ENCODE peak calls at places on chromosomes 16 and 17, in four cellular contexts. J is K562, K is HepG2, F is GM12878. H is an unnamed sample.

GRCh38 chr17:60641810-60642220 is 35.8 kb upstream of the BCAS3 start:
- DNase-seq in J (peak; percentile 71), F (no peak), K (peak; percentile 87), H (peak; percentile 75)

GRCh38 chr17:43377056-43377810 is 21.6 kb upstream of the ARL4D start:
- DNase-seq in F (no peak), J (no peak), K (no peak), H (no peak)

GRCh38 chr17:36599546-36600250 is 1.7 kb upstream of the MRM1 start:
- DNase-seq in J (no peak), F (no peak), K (no peak), H (no peak)

GRCh38 chr17:43714338-43715149 is 44.0 kb downstream of the SOST start:
- DNase-seq in K (no peak), F (no peak), J (no peak), H (no peak)

GRCh38 chr17:56966277-56966676 is 5.4 kb upstream of the COIL start:
- DNase-seq in K (no peak), F (no peak), J (no peak), H (no peak)

GRCh38 chr16:35795361-35796029 is 2336.1 kb downstream of the TP53TG3F start:
- DNase-seq in F (no peak), J (no peak), K (no peak), H (peak; percentile 63)

GRCh38 chr17:45823598-45823997 is 21.1 kb upstream of the SPPL2C start:
- DNase-seq in J (no peak), F (no peak), K (no peak), H (no peak)

GRCh38 chr17:62819511-62820221 is 11.6 kb upstream of the MARCHF10 start:
- DNase-seq in F (no peak), K (peak; percentile 78), J (no peak), H (peak; percentile 56)

GRCh38 chr17:20306924-20307323 is 160.4 kb downstream of the LGALS9B start:
- DNase-seq in F (no peak), K (no peak), J (no peak), H (no peak)

GRCh38 chr16:85335584-85336492 is 223.6 kb upstream of the CIBAR2 start:
- DNase-seq in K (no peak), F (no peak), J (no peak), H (no peak)

GRCh38 chr16:13337482-13337881 is 436.1 kb downstream of the SHISA9 start:
- DNase-seq in K (no peak), F (no peak), J (no peak), H (no peak)

GRCh38 chr17:3695129-3695722 is 729 bp downstream of the P2RX5 start:
- DNase-seq in F (no peak), K (no peak), J (no peak), H (peak; percentile 71)

GRCh38 chr16:67301080-67301757 is 21.9 kb downstream of the PLEKHG4 start:
- DNase-seq in K (no peak), F (no peak), J (no peak), H (no peak)

GRCh38 chr17:32276217-32276616 is 10.6 kb downstream of the RHBDL3 start:
- DNase-seq in J (no peak), F (no peak), K (no peak), H (no peak)

GRCh38 chr16:2964416-2965223 is 545 bp downstream of the KREMEN2 start:
- DNase-seq in F (no peak), J (peak; percentile 88), K (peak; percentile 74), H (peak; percentile 95)

GRCh38 chr17:45361451-45361850 is 44.6 kb upstream of the MAP3K14 start:
- DNase-seq in K (no peak), F (no peak), J (no peak), H (no peak)

GRCh38 chr17:77140878-77141767 is at the start of gene SEC14L1:
- DNase-seq in J (peak; percentile 77), F (no peak), K (peak; percentile 68), H (peak; percentile 89)

GRCh38 chr16:51500306-51500705 is 349.2 kb upstream of the SALL1 start:
- DNase-seq in F (no peak), K (no peak), J (no peak), H (no peak)

GRCh38 chr17:40848583-40849235 is 18.3 kb downstream of the KRT12 start:
- DNase-seq in K (no peak), F (no peak), J (no peak), H (no peak)

GRCh38 chr16:31134091-31134571 is 1.4 kb downstream of the PRSS8 start:
- DNase-seq in J (peak; percentile 11), F (no peak), K (no peak), H (no peak)

GRCh38 chr16:275041-275621 is 613 bp downstream of the RGS11 start:
- DNase-seq in J (no peak), F (no peak), K (no peak), H (peak; percentile 74)

GRCh38 chr17:75959046-75959838 is 18.4 kb upstream of the FBF1 start:
- DNase-seq in F (no peak), J (no peak), K (peak; percentile 58), H (no peak)
- TF ChIP-seq GABPA in F (no peak), J (no peak), K (no peak), H (no peak)

GRCh38 chr17:81071761-81072741 is 37.1 kb downstream of the BAIAP2 start:
- DNase-seq in J (no peak), F (no peak), K (no peak), H (no peak)
- TF ChIP-seq SMC3 in J (no peak), F (no peak), K (no peak), H (no peak)

GRCh38 chr17:16007439-16007838 is 7.8 kb downstream of the TTC19 start:
- DNase-seq in F (no peak), K (no peak), J (no peak), H (no peak)
- TF ChIP-seq EP300 in F (no peak), K (no peak), J (no peak), H (no peak)

DNA sequence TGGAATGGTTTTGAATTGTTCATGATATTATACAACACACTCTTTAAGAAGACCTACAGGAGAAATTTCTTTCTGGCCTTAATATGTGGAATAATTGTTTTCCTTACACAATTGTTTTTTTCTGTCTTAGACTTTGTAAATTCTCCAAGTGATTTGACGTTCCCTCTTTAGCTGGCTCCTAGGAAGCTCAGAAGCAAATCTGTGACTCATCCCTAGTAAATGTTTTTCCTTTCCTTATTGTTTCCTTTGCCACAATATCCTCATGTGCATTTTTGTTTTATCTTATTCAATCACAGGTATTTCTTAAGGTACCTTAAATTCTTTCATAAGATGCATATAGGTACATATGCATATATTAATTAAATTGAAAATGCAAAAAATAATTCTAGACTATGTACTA is 13.5 kb downstream of the KIAA0753 start:
- DNase-seq in J (no peak), K (no peak), F (no peak), H (no peak)
- TF ChIP-seq GABPA in J (no peak), K (no peak), F (no peak), H (no peak)

H was measured in SK-N-SH.